ENCODE peak calls at places on chromosome 19, in five cellular contexts. L, P, R, Y and J are unnamed samples.

GRCh38 chr19:38337360-38337653 is 1.7 kb downstream of the CATSPERG start:
- DNase-seq in L (no peak), P (no peak), R (no peak), Y (no peak), J (no peak)

GRCh38 chr19:33064778-33065550 is at the start of gene RHPN2:
- DNase-seq in L (peak; percentile 11), P (no peak), R (peak; percentile 77), Y (peak; percentile 81), J (peak; percentile 47)

GRCh38 chr19:3697094-3697493 is 3.2 kb downstream of the PIP5K1C start:
- DNase-seq in L (no peak), P (no peak), R (no peak), Y (no peak), J (no peak)

GRCh38 chr19:8552810-8553209 is 24.4 kb downstream of the MYO1F start:
- DNase-seq in L (no peak), P (no peak), R (no peak), Y (no peak), J (peak; percentile 49)

GRCh38 chr19:19274146-19274545 is 1.0 kb upstream of the TM6SF2 start:
- DNase-seq in L (no peak), P (no peak), R (no peak), Y (no peak), J (no peak)

GRCh38 chr19:8342684-8343482 is at the start of gene KANK3:
- DNase-seq in L (peak; percentile 84), P (peak; percentile 67), R (peak; percentile 91), Y (peak; percentile 91), J (peak; percentile 99)

GRCh38 chr19:19171821-19172532 is 1.9 kb upstream of the MEF2B start:
- DNase-seq in L (no peak), P (no peak), R (no peak), Y (peak; percentile 37), J (no peak)

GRCh38 chr19:48318286-48318987 is 6.9 kb upstream of the EMP3 start:
- DNase-seq in L (no peak), P (no peak), R (no peak), Y (no peak), J (no peak)

GRCh38 chr19:50772408-50773311 is 2.4 kb downstream of the GPR32 start:
- DNase-seq in L (no peak), P (no peak), R (no peak), Y (peak; percentile 39), J (peak; percentile 49)